ENCODE peak calls at places on chromosomes 7 and 10, in five cellular contexts. D is choroid plexus epithelial cell, O is esophagus squamous epithelium, X is sigmoid colon, W is hepatocyte. Z is an unnamed sample.

GRCh38 chr7:24665564-24666294 is 91.5 kb downstream of the GSDME start:
- DNase-seq in D (peak), O (no peak), X (no peak), W (peak), Z (peak)

GRCh38 chr10:77784856-77785255 is 141.7 kb downstream of the DLG5 start:
- DNase-seq in D (peak), O (no peak), X (no peak), W (no peak), Z (no peak)

GRCh38 chr10:6385683-6386082 is 183.0 kb downstream of the PFKFB3 start:
- DNase-seq in D (peak), O (no peak), X (no peak), W (peak), Z (no peak)

GRCh38 chr10:78081292-78081691 is 47.6 kb downstream of the RPS24 start:
- DNase-seq in D (no peak), O (no peak), X (no peak), W (no peak), Z (no peak)

GRCh38 chr7:716212-716611 is 10.3 kb upstream of the DNAAF5 start:
- DNase-seq in D (no peak), O (no peak), X (no peak), W (peak), Z (no peak)

GRCh38 chr7:132145466-132145865 is 430.8 kb downstream of the PLXNA4 start:
- DNase-seq in D (peak), O (no peak), X (no peak), W (peak), Z (no peak)

GRCh38 chr10:103888113-103888841 is 29.7 kb downstream of the STN1 start:
- DNase-seq in D (peak), O (no peak), X (peak), W (peak), Z (peak)

GRCh38 chr7:151695856-151696555 is 176.3 kb upstream of the RHEB start:
- DNase-seq in D (no peak), O (no peak), X (no peak), W (no peak), Z (no peak)

GRCh38 chr7:66689081-66689480 is 51.5 kb upstream of the RABGEF1 start:
- DNase-seq in D (no peak), O (no peak), X (no peak), W (no peak), Z (no peak)

GRCh38 chr10:81104494-81104893 is 566.8 kb downstream of the SH2D4B start:
- DNase-seq in D (no peak), O (no peak), X (no peak), W (no peak), Z (no peak)

GRCh38 chr10:127872011-127872741 is 20.6 kb downstream of the CLRN3 start:
- DNase-seq in D (peak), O (no peak), X (no peak), W (no peak), Z (peak)

GRCh38 chr10:91043173-91043910 is 122.5 kb upstream of the ANKRD1 start:
- DNase-seq in D (peak), O (no peak), X (no peak), W (peak), Z (peak)

GRCh38 chr10:127398140-127398966 is 150.8 kb upstream of the NPS start:
- DNase-seq in D (peak), O (no peak), X (no peak), W (no peak), Z (no peak)

GRCh38 chr10:47033541-47034270 is 122.5 kb downstream of the PTPN20 start:
- DNase-seq in D (no peak), O (no peak), X (peak), W (no peak), Z (no peak)

GRCh38 chr10:84478155-84478554 is 149.8 kb downstream of the CCSER2 start:
- DNase-seq in D (peak), O (no peak), X (no peak), W (no peak), Z (no peak)

GRCh38 chr10:103525901-103526300 is 32.4 kb downstream of the NEURL1 start:
- DNase-seq in D (no peak), O (no peak), X (no peak), W (no peak), Z (no peak)

GRCh38 chr10:93907049-93907448 is 13.3 kb downstream of the SLC35G1 start:
- DNase-seq in D (no peak), O (no peak), X (no peak), W (no peak), Z (no peak)

GRCh38 chr7:28096713-28097112 is 83.9 kb downstream of the JAZF1 start:
- DNase-seq in D (peak), O (no peak), X (peak), W (peak), Z (peak)

GRCh38 chr7:82697897-82698296 is 254.3 kb upstream of the CACNA2D1 start:
- DNase-seq in D (peak), O (no peak), X (no peak), W (no peak), Z (no peak)

GRCh38 chr7:29511337-29511736 is 52.3 kb upstream of the PRR15 start:
- DNase-seq in D (no peak), O (no peak), X (no peak), W (no peak), Z (peak)

GRCh38 chr10:28302012-28302667 is 724 bp downstream of the MPP7 start:
- DNase-seq in D (peak), O (no peak), X (no peak), W (peak), Z (no peak)

GRCh38 chr10:72847681-72848080 is 45.9 kb upstream of the OIT3 start:
- DNase-seq in D (no peak), O (no peak), X (no peak), W (no peak), Z (no peak)

GRCh38 chr7:2299131-2299829 is 15.0 kb downstream of the SNX8 start:
- DNase-seq in D (peak), O (no peak), X (no peak), W (no peak), Z (no peak)

GRCh38 chr7:7017707-7018265 is 164.6 kb upstream of the C1GALT1 start:
- DNase-seq in D (no peak), O (no peak), X (no peak), W (no peak), Z (no peak)

GRCh38 chr10:76035010-76035727 is 603.7 kb downstream of the LRMDA start:
- DNase-seq in D (no peak), O (no peak), X (no peak), W (no peak), Z (no peak)

GRCh38 chr10:76035728-76036409 is 604.4 kb downstream of the LRMDA start:
- DNase-seq in D (no peak), O (no peak), X (no peak), W (no peak), Z (no peak)

GRCh38 chr10:76036962-76037361 is 605.5 kb downstream of the LRMDA start:
- DNase-seq in D (no peak), O (no peak), X (no peak), W (peak), Z (no peak)

GRCh38 chr10:76037531-76037930 is 606.1 kb downstream of the LRMDA start:
- DNase-seq in D (no peak), O (no peak), X (no peak), W (no peak), Z (no peak)

DNA sequence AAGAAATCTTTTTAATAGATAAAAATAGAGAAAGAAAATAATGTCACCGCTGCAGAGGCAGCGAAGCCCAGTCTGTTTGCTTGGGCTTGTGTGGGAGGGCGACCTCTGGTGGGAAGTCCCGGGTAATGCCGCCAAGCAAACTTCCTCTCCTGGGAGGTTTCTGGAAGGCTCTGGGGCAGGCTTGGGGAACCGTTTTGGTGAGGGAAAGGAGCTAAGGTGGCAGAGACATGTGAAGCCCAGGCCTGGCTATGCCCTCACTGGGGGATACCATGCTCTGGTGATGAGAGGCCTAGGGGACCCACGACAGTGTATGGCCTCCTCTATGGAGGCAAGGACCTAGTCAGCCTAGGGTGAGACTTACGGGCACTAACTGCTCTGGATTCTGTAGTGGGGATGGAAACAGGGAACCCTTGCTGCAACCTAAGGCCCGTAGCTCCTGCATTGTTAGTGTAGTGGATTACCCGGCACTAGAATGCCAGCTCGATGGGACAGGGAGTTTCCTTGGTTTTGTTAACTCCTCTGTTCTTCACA is 605.1 kb downstream of the LRMDA start:
- DNase-seq in D (peak), O (no peak), X (peak), W (peak), Z (peak)
- H3K4me3 ChIP-seq in D (no peak), O (no peak), X (peak), W (no peak), Z (no peak)

DNA sequence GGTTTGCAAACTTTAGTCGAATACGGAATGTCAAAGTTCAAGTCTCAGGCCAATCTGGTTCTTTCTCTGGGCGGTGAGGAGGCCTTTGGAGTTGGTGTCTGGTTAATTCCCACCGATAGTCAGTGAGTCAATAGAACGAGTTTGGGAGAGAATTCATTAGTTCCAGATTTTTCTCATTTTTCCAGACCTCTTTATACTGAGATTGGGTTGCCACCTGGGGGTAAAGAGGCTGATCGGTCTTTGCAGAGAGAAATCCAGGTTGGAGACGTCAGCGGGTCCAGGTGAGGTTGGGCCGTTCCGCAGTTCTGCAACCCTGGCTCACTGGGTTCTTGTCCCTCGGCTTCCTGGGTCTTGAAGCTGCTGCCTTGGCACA is 1.3 kb downstream of the CUX1 start:
- DNase-seq in D (no peak), O (no peak), X (peak), W (no peak), Z (no peak)
- H3K4me3 ChIP-seq in D (no peak), O (no peak), X (peak), W (peak), Z (no peak)

GRCh38 chr10:25849268-25849667 is 84.8 kb upstream of the MYO3A start:
- DNase-seq in D (no peak), O (no peak), X (no peak), W (no peak), Z (no peak)
- H3K4me3 ChIP-seq in D (no peak), O (no peak), X (no peak), W (no peak), Z (no peak)

GRCh38 chr10:122163182-122164027 is 107.7 kb upstream of the BTBD16 start:
- DNase-seq in D (no peak), O (no peak), X (no peak), W (peak), Z (no peak)
- H3K4me3 ChIP-seq in D (peak), O (peak), X (peak), W (peak), Z (no peak)

Z was measured in Jurkat, Clone E6-1.